ENCODE peak calls at places on chromosomes 7 and 10, in five cellular contexts. K is GM12878, C is K562, H is HepG2, M is SK-N-SH. J is an unnamed sample.

GRCh38 chr10:103168436-103168835 is 24.6 kb downstream of the NT5C2 start:
- DNase-seq in H (no peak), C (no peak), M (no peak), K (no peak), J (no peak)

GRCh38 chr10:105063796-105064195 is 422.7 kb downstream of the SORCS3 start:
- DNase-seq in C (no peak), K (no peak), H (peak), M (peak), J (peak)

GRCh38 chr7:312409-312808 is 22.4 kb downstream of the FOXL3 start:
- DNase-seq in H (no peak), K (no peak), M (no peak), C (no peak), J (no peak)

GRCh38 chr7:152881893-152882292 is 122.3 kb downstream of the ACTR3B start:
- DNase-seq in M (no peak), C (no peak), H (no peak), K (no peak), J (no peak)

GRCh38 chr10:78963074-78964034 is 105.4 kb upstream of the ZMIZ1 start:
- DNase-seq in H (no peak), K (no peak), M (peak), C (no peak), J (no peak)

GRCh38 chr7:112131016-112131415 is 75.2 kb downstream of the DOCK4 start:
- DNase-seq in H (no peak), M (no peak), K (no peak), C (no peak), J (no peak)

GRCh38 chr7:105278973-105279687 is 109.6 kb downstream of the SRPK2 start:
- DNase-seq in M (no peak), C (no peak), K (no peak), H (no peak), J (no peak)

GRCh38 chr7:111145472-111145871 is 54.5 kb downstream of the LRRN3 start:
- DNase-seq in K (no peak), H (no peak), C (no peak), M (no peak), J (no peak)

GRCh38 chr10:126565456-126565855 is 105.0 kb downstream of the C10orf90 start:
- DNase-seq in C (peak), M (no peak), H (peak), K (no peak), J (no peak)

GRCh38 chr7:133530682-133531081 is 277.8 kb downstream of the EXOC4 start:
- DNase-seq in K (no peak), C (no peak), M (no peak), H (no peak), J (no peak)

GRCh38 chr7:139675127-139676110 is 102.4 kb downstream of the HIPK2 start:
- DNase-seq in K (no peak), H (peak), M (no peak), C (no peak), J (no peak)
- TF ChIP-seq YY1 in K (peak), H (peak), M (no peak), C (no peak), J (no peak)

GRCh38 chr7:142796001-142796500 is 25.3 kb downstream of the PRSS2 start:
- DNase-seq in H (no peak), C (no peak), M (no peak), K (no peak), J (no peak)

GRCh38 chr7:142796501-142797341 is 26.0 kb downstream of the PRSS2 start:
- DNase-seq in C (no peak), M (peak), H (no peak), K (no peak), J (peak)

GRCh38 chr7:142797342-142797798 is 26.6 kb downstream of the PRSS2 start:
- DNase-seq in M (no peak), H (no peak), C (no peak), K (no peak), J (no peak)

GRCh38 chr7:142793156-142793555 is 22.4 kb downstream of the PRSS2 start:
- DNase-seq in K (no peak), C (no peak), M (no peak), H (no peak), J (no peak)

DNA sequence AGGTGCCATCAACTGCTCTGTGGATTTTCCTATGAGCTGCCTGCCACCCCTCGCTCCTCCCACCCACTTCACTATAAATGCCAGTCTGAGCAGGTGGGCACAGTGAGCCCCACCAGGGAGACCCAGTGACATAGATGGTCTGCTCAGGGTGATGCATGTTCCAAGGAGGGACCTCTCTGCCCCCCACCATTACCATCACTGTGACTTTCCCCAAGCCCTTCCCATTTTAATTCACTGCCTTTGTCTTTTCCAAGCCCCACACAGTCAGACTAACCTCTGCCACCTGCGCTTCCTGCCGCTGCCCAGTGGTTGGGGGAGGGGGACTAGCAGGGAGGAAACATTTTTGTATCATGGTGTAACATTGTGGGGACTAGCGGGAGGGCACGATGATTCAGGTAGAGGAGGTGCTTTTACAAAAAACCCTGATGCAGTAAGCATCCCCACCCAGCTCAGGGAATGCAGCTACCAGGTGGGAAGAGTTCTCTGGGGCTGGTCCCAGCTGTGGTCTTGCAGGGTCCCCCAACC is 24.6 kb downstream of the PRSS2 start:
- DNase-seq in H (no peak), K (no peak), M (no peak), C (no peak), J (peak)
- TF ChIP-seq GABPA in H (no peak), K (no peak), M (no peak), C (no peak), J (no peak)

GRCh38 chr7:53303781-53304180 is 268.3 kb downstream of the POM121L12 start:
- DNase-seq in M (no peak), K (no peak), C (no peak), H (no peak), J (no peak)

GRCh38 chr7:53302511-53303246 is 267.2 kb downstream of the POM121L12 start:
- DNase-seq in C (no peak), M (no peak), H (no peak), K (no peak), J (no peak)

GRCh38 chr7:53311205-53311604 is 275.8 kb downstream of the POM121L12 start:
- DNase-seq in C (no peak), M (no peak), K (no peak), H (no peak), J (no peak)

DNA sequence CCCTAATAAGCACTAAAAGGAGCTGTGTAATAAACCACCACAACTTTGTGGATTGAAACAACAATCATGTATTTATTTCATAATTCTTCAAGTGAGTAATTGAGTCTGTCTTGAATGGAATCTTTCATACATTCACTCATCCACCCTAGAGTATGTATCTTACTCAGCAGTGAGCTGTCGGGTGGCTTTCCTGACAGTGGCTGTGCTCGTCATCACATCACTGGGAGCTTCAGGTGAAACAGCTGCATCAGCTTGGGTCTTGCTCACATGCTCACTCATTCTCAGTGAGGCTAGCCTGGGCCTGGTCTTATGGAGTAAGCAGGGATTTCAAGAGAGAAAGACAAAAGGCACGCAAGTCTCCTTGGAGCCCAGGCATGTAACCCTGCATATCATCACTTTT is 271.4 kb downstream of the POM121L12 start:
- DNase-seq in C (no peak), K (no peak), H (no peak), M (no peak), J (no peak)
- TF ChIP-seq YY1 in C (no peak), K (no peak), H (no peak), M (no peak), J (no peak)

DNA sequence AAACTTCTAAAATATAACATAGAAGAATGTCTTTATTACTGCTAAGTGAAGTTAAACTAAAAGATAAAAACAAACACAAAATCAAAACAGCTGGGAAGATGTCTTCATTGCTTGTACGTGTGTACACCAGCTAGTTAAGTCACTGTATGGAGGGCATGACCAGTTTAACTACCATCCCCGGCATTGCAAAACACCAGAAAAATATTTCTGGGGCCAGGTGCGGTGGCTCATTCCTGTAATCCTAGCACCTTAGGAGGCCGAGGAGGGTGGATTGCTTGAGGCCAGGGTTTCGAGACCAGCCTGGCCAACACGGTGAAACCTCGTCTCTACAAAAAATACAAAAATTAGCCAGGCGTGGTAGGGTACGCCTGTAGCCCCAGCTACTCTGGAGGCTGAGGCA is 19.2 kb upstream of the C7orf33 start:
- DNase-seq in M (no peak), H (no peak), K (no peak), C (no peak), J (no peak)
- TF ChIP-seq GABPA in M (no peak), H (no peak), K (no peak), C (no peak), J (no peak)

DNA sequence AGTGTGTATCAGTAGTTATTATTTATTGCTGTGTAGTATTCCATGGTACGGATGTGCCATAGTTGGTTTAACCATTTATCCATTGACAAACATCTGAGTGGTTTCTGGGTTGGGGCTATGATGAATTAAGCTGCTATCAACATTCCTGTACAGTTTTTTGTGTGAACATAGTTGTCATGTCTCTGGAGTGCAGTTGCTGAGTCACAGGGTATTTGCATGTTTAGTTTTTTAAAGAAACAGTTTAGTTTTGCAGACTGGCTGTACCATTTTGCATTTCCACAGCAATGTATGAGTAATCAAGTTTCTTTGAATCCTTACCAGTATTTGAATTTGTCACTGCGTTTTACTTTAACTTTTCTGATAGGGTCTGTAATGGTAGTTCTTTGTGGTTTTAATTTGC is 516.7 kb upstream of the CELF2 start:
- DNase-seq in K (no peak), H (no peak), M (no peak), C (no peak), J (no peak)
- TF ChIP-seq YY1 in K (no peak), H (no peak), M (no peak), C (no peak), J (no peak)

GRCh38 chr10:89679986-89680385 is 21.4 kb upstream of the KIF20B start:
- DNase-seq in H (no peak), C (no peak), K (peak), M (no peak), J (no peak)
- TF ChIP-seq GABPA in H (no peak), C (no peak), K (no peak), M (no peak), J (no peak)

GRCh38 chr10:13703101-13703818 is 116.5 kb downstream of the PRPF18 start:
- DNase-seq in H (no peak), M (no peak), K (no peak), C (no peak), J (no peak)
- TF ChIP-seq YY1 in H (no peak), M (no peak), K (no peak), C (no peak), J (no peak)

DNA sequence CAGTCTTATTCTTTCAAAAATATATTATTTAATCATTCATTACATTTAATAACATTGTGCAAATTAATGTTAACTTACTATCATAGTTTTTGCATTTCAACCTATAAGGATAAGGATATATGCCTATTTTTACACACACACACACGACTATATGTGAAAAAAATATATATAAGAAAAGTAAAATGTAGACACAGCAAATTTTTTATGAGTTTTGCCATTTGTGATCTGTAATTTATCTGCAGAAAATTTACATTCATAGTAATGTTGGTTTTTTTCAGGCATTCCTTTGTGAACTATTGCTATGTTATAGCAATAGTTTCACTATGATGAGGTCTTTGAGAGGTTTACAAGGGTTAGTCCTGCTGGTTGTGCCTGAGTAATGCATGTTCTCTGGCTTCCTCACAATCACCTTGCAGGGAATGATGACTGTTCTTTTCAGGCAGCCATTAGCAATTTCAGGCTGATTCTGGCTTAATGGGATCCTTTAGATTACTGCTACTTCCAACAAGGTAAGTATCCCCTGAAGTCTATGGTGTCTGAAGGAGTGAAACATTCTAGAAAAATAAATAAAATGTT is 183.7 kb upstream of the CDK1 start:
- DNase-seq in M (no peak), H (no peak), C (no peak), K (no peak), J (no peak)
- TF ChIP-seq GABPA in M (no peak), H (no peak), C (no peak), K (no peak), J (no peak)